ENCODE peak calls at places on chromosomes 2 and 18, in five cellular contexts. B is CD8-positive, alpha-beta T cell; A is tibial artery; Q is IMR-90; F is suprapubic skin. U is an unnamed sample.
A peak's percentile ranks its signal among the peaks of the same experiment; 100 is the strongest.

GRCh38 chr2:156319811-156320490 is 12.6 kb downstream of the NR4A2 start:
- DNase-seq in B (no peak), A (peak; percentile 67), Q (peak; percentile 49), F (no peak), U (no peak)

GRCh38 chr2:129565710-129566109 is 413.8 kb upstream of the RAB6C start:
- DNase-seq in B (no peak), A (no peak), Q (no peak), F (no peak), U (no peak)

GRCh38 chr2:69509011-69509749 is 71.9 kb upstream of the NFU1 start:
- DNase-seq in B (no peak), A (no peak), Q (peak; percentile 32), F (no peak), U (no peak)

GRCh38 chr2:203861197-203861596 is 6.4 kb upstream of the CTLA4 start:
- DNase-seq in B (no peak), A (no peak), Q (no peak), F (no peak), U (no peak)

GRCh38 chr2:240347949-240348500 is 87.4 kb upstream of the GPC1 start:
- DNase-seq in B (no peak), A (no peak), Q (no peak), F (no peak), U (no peak)

GRCh38 chr2:10043256-10043905 is at the start of gene KLF11:
- DNase-seq in B (peak; percentile 81), A (peak; percentile 94), Q (peak; percentile 81), F (peak; percentile 94), U (peak; percentile 63)

GRCh38 chr18:57627488-57627887 is 5.9 kb upstream of the NARS1 start:
- DNase-seq in B (no peak), A (no peak), Q (peak; percentile 47), F (no peak), U (peak; percentile 22)

GRCh38 chr2:160363961-160364733 is 129.5 kb downstream of the RBMS1 start:
- DNase-seq in B (no peak), A (no peak), Q (peak; percentile 48), F (no peak), U (no peak)

GRCh38 chr2:85413592-85414421 is 3.6 kb upstream of the CAPG start:
- DNase-seq in B (peak; percentile 33), A (no peak), Q (peak; percentile 46), F (no peak), U (peak; percentile 44)

GRCh38 chr18:23688528-23688927 is 725 bp upstream of the LAMA3 start:
- DNase-seq in B (no peak), A (no peak), Q (no peak), F (no peak), U (no peak)

GRCh38 chr18:23690505-23691068 is 1.3 kb downstream of the LAMA3 start:
- DNase-seq in B (no peak), A (no peak), Q (no peak), F (no peak), U (no peak)

GRCh38 chr18:23693849-23694248 is 4.6 kb downstream of the LAMA3 start:
- DNase-seq in B (no peak), A (no peak), Q (no peak), F (no peak), U (no peak)

GRCh38 chr18:23689031-23689615 is at the start of gene LAMA3:
- DNase-seq in B (no peak), A (peak; percentile 40), Q (peak; percentile 11), F (no peak), U (peak; percentile 39)

GRCh38 chr18:23689616-23690504 is 607 bp downstream of the LAMA3 start:
- DNase-seq in B (no peak), A (no peak), Q (no peak), F (peak; percentile 81), U (no peak)
- H3K4me3 ChIP-seq in B (peak overlapping the region; percentile 37), A (peak overlapping the region; percentile 55), Q (peak overlapping the region; percentile 40), F (peak overlapping the region; percentile 85), U (peak overlapping the region; percentile 64)

DNA sequence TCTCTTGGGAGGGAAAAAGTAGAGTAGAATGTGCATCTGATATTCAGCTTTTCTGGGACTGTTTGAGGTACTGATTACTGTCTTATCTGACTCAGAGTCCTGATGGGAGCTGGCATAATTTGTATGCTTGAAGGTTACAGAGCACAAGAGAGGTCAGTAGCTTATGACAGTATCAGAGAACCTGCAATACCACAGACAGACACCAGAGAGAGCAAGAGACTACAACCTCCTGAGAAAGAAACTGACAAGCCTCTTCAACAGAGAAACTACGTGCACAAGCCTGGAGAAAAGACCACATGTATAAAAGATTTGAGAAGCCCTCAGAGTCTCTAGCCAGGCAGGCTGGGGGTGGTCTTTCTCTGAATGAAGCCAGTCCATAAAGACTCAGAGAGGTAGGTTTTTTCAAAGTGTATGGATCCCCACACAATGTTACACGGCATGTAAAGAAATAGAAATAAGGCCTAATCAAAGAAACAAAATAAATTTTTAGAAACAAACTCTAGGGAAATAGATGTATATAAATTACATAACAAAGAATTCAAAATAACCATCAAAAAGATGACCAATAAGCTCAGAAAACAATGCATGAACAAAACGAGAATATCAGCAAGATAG is 568.3 kb downstream of the LRRTM4 start:
- DNase-seq in B (no peak), A (no peak), Q (peak; percentile 41), F (no peak), U (peak; percentile 58)
- TF ChIP-seq CTCF in B (no peak), A (peak; percentile 23), Q (peak; percentile 62), F (no peak), U (peak; percentile 77)

GRCh38 chr18:77132369-77133050 is at the start of gene MBP:
- DNase-seq in B (peak; percentile 59), A (no peak), Q (no peak), F (no peak), U (peak; percentile 35)

GRCh38 chr18:77134611-77135010 is 2.0 kb upstream of the MBP start:
- DNase-seq in B (no peak), A (no peak), Q (no peak), F (no peak), U (no peak)

GRCh38 chr18:77131652-77132368 is 773 bp downstream of the MBP start:
- DNase-seq in B (no peak), A (peak; percentile 64), Q (no peak), F (peak; percentile 87), U (no peak)

GRCh38 chr18:77133920-77134496 is 1.4 kb upstream of the MBP start:
- DNase-seq in B (no peak), A (peak; percentile 71), Q (no peak), F (no peak), U (no peak)

DNA sequence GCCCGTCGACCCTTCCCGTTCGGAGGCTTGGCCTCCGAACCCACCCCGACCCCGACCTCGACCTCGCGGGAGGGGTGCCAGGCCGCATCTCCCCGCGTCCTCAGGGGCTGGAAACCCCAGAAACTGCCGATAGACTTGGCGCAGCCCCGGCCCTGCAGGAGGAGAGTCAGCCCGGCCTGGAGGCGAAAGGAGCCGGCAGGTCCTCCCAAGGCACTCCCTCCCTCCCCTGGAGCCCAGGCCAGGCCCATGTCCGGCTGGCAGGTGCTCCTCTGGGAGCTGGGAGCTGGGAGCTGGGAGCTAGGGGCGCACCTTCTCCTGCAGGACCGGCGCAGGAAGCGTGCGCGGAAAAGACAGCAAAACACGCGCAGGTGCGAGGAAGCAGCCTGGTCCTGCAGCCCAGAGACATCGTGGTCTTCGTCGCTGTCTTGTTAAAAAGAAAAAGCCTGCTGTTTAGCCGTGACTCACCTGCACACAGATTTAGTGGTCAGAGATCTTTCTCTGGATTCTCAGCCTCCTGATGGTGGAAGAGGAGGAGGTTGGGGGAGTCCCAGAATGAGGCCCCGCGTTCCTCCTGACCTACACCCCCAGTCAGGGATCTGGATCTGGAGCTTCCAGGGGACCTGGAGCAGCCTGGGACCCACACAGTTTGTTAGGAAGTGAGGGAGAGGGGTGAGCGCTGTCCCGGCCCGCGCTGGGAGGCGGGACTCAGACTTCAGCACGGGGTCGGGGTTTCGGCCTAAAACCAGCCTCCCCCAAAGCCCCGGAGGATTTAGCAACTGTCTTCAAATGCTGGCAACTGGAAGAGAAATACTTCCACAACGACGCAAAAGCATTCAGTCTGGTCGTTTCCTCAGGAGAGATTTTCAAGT is 702 bp upstream of the MBP start:
- DNase-seq in B (no peak), A (no peak), Q (no peak), F (no peak), U (no peak)
- H3K27me3 ChIP-seq in B (no peaks in the 10 kb centered on the region), A (no peaks in the 10 kb centered on the region), Q (peaks cover 16% of the 10 kb centered on the region), F (no peaks in the 10 kb centered on the region), U (no peaks in the 10 kb centered on the region)

DNA sequence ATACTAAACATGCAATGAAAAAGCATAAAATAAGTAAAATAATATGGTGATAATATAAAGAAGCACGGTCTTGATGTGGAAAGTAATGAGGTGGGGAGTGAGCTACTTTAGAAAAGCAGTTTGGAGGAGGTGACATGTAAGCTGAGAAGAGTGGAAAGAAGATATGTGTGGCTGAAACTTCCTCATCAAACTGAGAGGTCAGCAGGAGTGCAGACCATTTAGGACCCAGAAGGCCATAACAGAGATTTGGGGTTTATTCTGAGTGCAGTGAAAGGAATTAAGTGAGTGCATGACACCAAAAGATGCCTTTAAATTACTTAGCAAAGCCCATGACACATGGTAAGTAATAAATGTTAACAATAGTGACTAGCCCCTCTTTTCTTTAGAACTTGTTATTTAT is 24.4 kb upstream of the TMEM182 start:
- DNase-seq in B (no peak), A (no peak), Q (no peak), F (no peak), U (no peak)
- H3K4me3 ChIP-seq in B (peak overlapping the region; percentile 94), A (peak overlapping the region; percentile 79), Q (no peak overlapping the region), F (peak overlapping the region; percentile 94), U (no peak overlapping the region)

GRCh38 chr2:111116016-111116746 is 4.5 kb upstream of the BCL2L11 start:
- DNase-seq in B (no peak), A (no peak), Q (no peak), F (no peak), U (no peak)
- TF ChIP-seq CTCF in B (no peak), A (no peak), Q (no peak), F (no peak), U (no peak)

U was measured in bronchial epithelial cell.